ENCODE peak calls at places on chromosomes 1 and 21, in seven cellular contexts. Q is occipital lobe, D is hypothalamus, A is astrocyte of the spinal cord, H is D721Med, N is mammary epithelial cell, Y is uterus. S is an unnamed sample.
A peak's percentile ranks its signal among the peaks of the same experiment; 100 is the strongest.

GRCh38 chr1:204318324-204318723 is 41.4 kb downstream of the PLEKHA6 start:
- DNase-seq in Q (no peak), D (no peak), A (no peak), H (no peak), N (no peak), Y (no peak), S (no peak)

GRCh38 chr1:198934901-198935301 is 296.1 kb downstream of the PTPRC start:
- DNase-seq in Q (no peak), D (no peak), A (no peak), H (no peak), N (peak; percentile 63), Y (no peak), S (peak; percentile 86)

GRCh38 chr1:40507973-40508372 is 594 bp upstream of the EXO5 start:
- DNase-seq in Q (no peak), D (no peak), A (no peak), H (no peak), N (no peak), Y (no peak), S (no peak)

GRCh38 chr1:153631047-153632022 is 2.5 kb upstream of the CHTOP start:
- DNase-seq in Q (no peak), D (no peak), A (no peak), H (no peak), N (no peak), Y (no peak), S (no peak)

GRCh38 chr21:16608209-16608830 is 878.5 kb downstream of the USP25 start:
- DNase-seq in Q (no peak), D (no peak), A (no peak), H (no peak), N (peak; percentile 22), Y (no peak), S (no peak)

GRCh38 chr21:35203093-35204021 is 154.3 kb upstream of the RUNX1 start:
- DNase-seq in Q (no peak), D (no peak), A (peak; percentile 93), H (no peak), N (no peak), Y (no peak), S (no peak)

GRCh38 chr21:33071878-33072306 is 2.0 kb downstream of the OLIG1 start:
- DNase-seq in Q (no peak), D (no peak), A (peak; percentile 18), H (no peak), N (peak; percentile 16), Y (no peak), S (no peak)

GRCh38 chr21:23695449-23695848 is 1911.8 kb downstream of the MRPL39 start:
- DNase-seq in Q (no peak), D (no peak), A (no peak), H (no peak), N (no peak), Y (no peak), S (peak; percentile 76)

GRCh38 chr1:12454406-12455391 is 163.3 kb downstream of the DHRS3 start:
- DNase-seq in Q (no peak), D (no peak), A (peak; percentile 72), H (no peak), N (no peak), Y (peak; percentile 58), S (no peak)

GRCh38 chr1:166857995-166858394 is 18.1 kb downstream of the TADA1 start:
- DNase-seq in Q (no peak), D (no peak), A (no peak), H (no peak), N (no peak), Y (no peak), S (no peak)

GRCh38 chr21:31730687-31731111 is 1.2 kb downstream of the SCAF4 start:
- DNase-seq in Q (no peak), D (no peak), A (peak; percentile 30), H (no peak), N (peak; percentile 51), Y (no peak), S (peak; percentile 51)

GRCh38 chr1:23196627-23197328 is 20.5 kb downstream of the HTR1D start:
- DNase-seq in Q (no peak), D (no peak), A (peak; percentile 99), H (no peak), N (peak; percentile 98), Y (no peak), S (no peak)

GRCh38 chr1:209577346-209577745 is 6.2 kb upstream of the CAMK1G start:
- DNase-seq in Q (no peak), D (no peak), A (no peak), H (no peak), N (no peak), Y (no peak), S (no peak)

GRCh38 chr1:154329551-154330131 is 4.3 kb downstream of the ATP8B2 start:
- DNase-seq in Q (peak; percentile 44), D (no peak), A (no peak), H (no peak), N (no peak), Y (no peak), S (no peak)

GRCh38 chr1:193558491-193559028 is 372.1 kb upstream of the B3GALT2 start:
- DNase-seq in Q (no peak), D (no peak), A (peak; percentile 96), H (no peak), N (peak; percentile 55), Y (no peak), S (no peak)

GRCh38 chr1:201459052-201459451 is 9.9 kb downstream of the PHLDA3 start:
- DNase-seq in Q (no peak), D (no peak), A (no peak), H (no peak), N (no peak), Y (no peak), S (no peak)

GRCh38 chr1:89881415-89882058 is 60.7 kb downstream of the LRRC8D start:
- DNase-seq in Q (no peak), D (no peak), A (no peak), H (no peak), N (no peak), Y (no peak), S (no peak)

GRCh38 chr21:33380483-33380998 is 22.7 kb upstream of the IFNGR2 start:
- DNase-seq in Q (peak; percentile 82), D (peak; percentile 40), A (peak; percentile 91), H (no peak), N (peak; percentile 98), Y (peak; percentile 84), S (no peak)

GRCh38 chr1:224065455-224065854 is 48.5 kb upstream of the FBXO28 start:
- DNase-seq in Q (no peak), D (no peak), A (peak; percentile 67), H (no peak), N (peak; percentile 72), Y (no peak), S (no peak)

GRCh38 chr1:164774819-164775654 is 216.1 kb downstream of the PBX1 start:
- DNase-seq in Q (no peak), D (no peak), A (no peak), H (peak; percentile 55), N (no peak), Y (no peak), S (no peak)

GRCh38 chr1:210711825-210712224 is 383.1 kb downstream of the HHAT start:
- DNase-seq in Q (no peak), D (no peak), A (no peak), H (no peak), N (no peak), Y (no peak), S (no peak)

GRCh38 chr1:66769512-66770229 is 17.4 kb downstream of the DYNLT5 start:
- DNase-seq in Q (no peak), D (no peak), A (no peak), H (no peak), N (no peak), Y (no peak), S (peak; percentile 18)

GRCh38 chr1:245717611-245718010 is 562.8 kb downstream of the KIF26B start:
- DNase-seq in Q (no peak), D (no peak), A (no peak), H (no peak), N (no peak), Y (no peak), S (no peak)

GRCh38 chr1:112881742-112882127 is 74.3 kb downstream of the SLC16A1 start:
- DNase-seq in Q (peak; percentile 10), D (no peak), A (no peak), H (no peak), N (no peak), Y (peak; percentile 17), S (no peak)

GRCh38 chr1:7474786-7475502 is 296.2 kb upstream of the VAMP3 start:
- DNase-seq in Q (no peak), D (no peak), A (no peak), H (no peak), N (no peak), Y (no peak), S (no peak)

GRCh38 chr1:176119549-176119948 is 87.5 kb downstream of the COP1 start:
- DNase-seq in Q (no peak), D (no peak), A (no peak), H (no peak), N (peak; percentile 3), Y (no peak), S (peak; percentile 52)

GRCh38 chr21:34890724-34891609 is 158.1 kb downstream of the RUNX1 start:
- DNase-seq in Q (no peak), D (no peak), A (peak; percentile 74), H (no peak), N (peak; percentile 63), Y (no peak), S (no peak)

GRCh38 chr1:168811213-168811612 is 82.2 kb upstream of the DPT start:
- DNase-seq in Q (no peak), D (no peak), A (no peak), H (no peak), N (peak; percentile 71), Y (no peak), S (no peak)

S was measured in NAMALWA.